ENCODE peak calls at places on chromosomes 16 and 17, in five cellular contexts. One of them, this sample, is unnamed.
A peak's percentile ranks its signal among the peaks of the same experiment; 100 is the strongest.

GRCh38 chr17:28889996-28890395 is 7.5 kb downstream of the FLOT2 start:
- DNase-seq in B cell: no peak
- DNase-seq in PC-3: no peak
- DNase-seq in psoas muscle: no peak
- DNase-seq in EH: no peak
- DNase-seq in this sample: no peak

GRCh38 chr17:40124279-40125141 is 2.7 kb downstream of the MSL1 start:
- DNase-seq in EH: peak; percentile 46
- DNase-seq in PC-3: peak; percentile 15
- DNase-seq in psoas muscle: no peak
- DNase-seq in B cell: no peak
- DNase-seq in this sample: no peak

GRCh38 chr17:68399638-68400403 is 57.5 kb downstream of the WIPI1 start:
- DNase-seq in B cell: no peak
- DNase-seq in EH: peak; percentile 63
- DNase-seq in PC-3: peak; percentile 14
- DNase-seq in psoas muscle: no peak
- DNase-seq in this sample: no peak

GRCh38 chr16:88978608-88979346 is 1.8 kb upstream of the CBFA2T3 start:
- DNase-seq in B cell: peak; percentile 85
- DNase-seq in PC-3: no peak
- DNase-seq in EH: no peak
- DNase-seq in psoas muscle: no peak
- DNase-seq in this sample: peak; percentile 84

GRCh38 chr16:29820271-29820701 is at the start of gene MVP:
- DNase-seq in PC-3: peak; percentile 59
- DNase-seq in B cell: peak; percentile 51
- DNase-seq in psoas muscle: peak; percentile 68
- DNase-seq in EH: peak; percentile 82
- DNase-seq in this sample: peak; percentile 72

GRCh38 chr17:21282231-21282630 is 2.3 kb upstream of the MAP2K3 start:
- DNase-seq in PC-3: peak; percentile 95
- DNase-seq in EH: peak; percentile 99
- DNase-seq in psoas muscle: peak; percentile 74
- DNase-seq in B cell: no peak
- DNase-seq in this sample: no peak

GRCh38 chr16:74748710-74749073 is 25.9 kb downstream of the FA2H start:
- DNase-seq in B cell: no peak
- DNase-seq in PC-3: no peak
- DNase-seq in EH: no peak
- DNase-seq in psoas muscle: no peak
- DNase-seq in this sample: no peak

GRCh38 chr17:81865733-81866439 is 5.3 kb downstream of the ARHGDIA start:
- DNase-seq in B cell: peak; percentile 44
- DNase-seq in EH: peak; percentile 26
- DNase-seq in psoas muscle: no peak
- DNase-seq in PC-3: peak; percentile 45
- DNase-seq in this sample: no peak

GRCh38 chr17:73262676-73263642 is 1.3 kb upstream of the CPSF4L start:
- DNase-seq in B cell: no peak
- DNase-seq in PC-3: no peak
- DNase-seq in psoas muscle: no peak
- DNase-seq in EH: no peak
- DNase-seq in this sample: no peak

GRCh38 chr17:81073967-81074366 is 39.0 kb downstream of the BAIAP2 start:
- DNase-seq in B cell: no peak
- DNase-seq in psoas muscle: no peak
- DNase-seq in EH: no peak
- DNase-seq in PC-3: no peak
- DNase-seq in this sample: no peak

GRCh38 chr16:72537684-72538083 is 365.7 kb upstream of the PMFBP1 start:
- DNase-seq in PC-3: peak; percentile 37
- DNase-seq in B cell: no peak
- DNase-seq in EH: peak; percentile 65
- DNase-seq in psoas muscle: no peak
- DNase-seq in this sample: no peak

GRCh38 chr16:70746040-70746707 is 54.8 kb downstream of the VAC14 start:
- DNase-seq in B cell: no peak
- DNase-seq in PC-3: peak; percentile 73
- DNase-seq in psoas muscle: peak; percentile 85
- DNase-seq in EH: peak; percentile 88
- DNase-seq in this sample: no peak

GRCh38 chr17:46942441-46943217 is 19.7 kb downstream of the GOSR2 start:
- DNase-seq in EH: peak; percentile 79
- DNase-seq in PC-3: peak; percentile 82
- DNase-seq in psoas muscle: peak; percentile 63
- DNase-seq in B cell: peak; percentile 70
- DNase-seq in this sample: peak; percentile 73

GRCh38 chr16:66790130-66790733 is 11.2 kb downstream of the TERB1 start:
- DNase-seq in B cell: no peak
- DNase-seq in EH: no peak
- DNase-seq in PC-3: no peak
- DNase-seq in psoas muscle: no peak
- DNase-seq in this sample: no peak

GRCh38 chr16:50354629-50355456 is 13.9 kb downstream of the BRD7 start:
- DNase-seq in B cell: peak; percentile 29
- DNase-seq in EH: peak; percentile 30
- DNase-seq in PC-3: peak; percentile 16
- DNase-seq in psoas muscle: no peak
- DNase-seq in this sample: no peak

GRCh38 chr17:72600934-72601333 is 480.1 kb downstream of the SOX9 start:
- DNase-seq in psoas muscle: no peak
- DNase-seq in PC-3: peak; percentile 56
- DNase-seq in B cell: no peak
- DNase-seq in EH: peak; percentile 93
- DNase-seq in this sample: no peak

GRCh38 chr16:4212934-4213296 is 29.0 kb downstream of the SRL start:
- DNase-seq in EH: peak; percentile 79
- DNase-seq in psoas muscle: no peak
- DNase-seq in PC-3: no peak
- DNase-seq in B cell: no peak
- DNase-seq in this sample: no peak

GRCh38 chr16:27760845-27761176 is 210.9 kb downstream of the KATNIP start:
- DNase-seq in PC-3: no peak
- DNase-seq in B cell: no peak
- DNase-seq in psoas muscle: no peak
- DNase-seq in EH: no peak
- DNase-seq in this sample: no peak

GRCh38 chr16:66939366-66939765 is 4.0 kb downstream of the CES2 start:
- DNase-seq in PC-3: no peak
- DNase-seq in B cell: no peak
- DNase-seq in psoas muscle: no peak
- DNase-seq in EH: no peak
- DNase-seq in this sample: no peak

GRCh38 chr17:57045868-57046671 is 39.0 kb upstream of the AKAP1 start:
- DNase-seq in psoas muscle: peak; percentile 36
- DNase-seq in EH: no peak
- DNase-seq in B cell: peak; percentile 68
- DNase-seq in PC-3: no peak
- DNase-seq in this sample: peak; percentile 67

GRCh38 chr17:15106540-15106939 is 158.6 kb downstream of the PMP22 start:
- DNase-seq in EH: peak; percentile 29
- DNase-seq in B cell: no peak
- DNase-seq in PC-3: peak; percentile 61
- DNase-seq in psoas muscle: no peak
- DNase-seq in this sample: no peak

GRCh38 chr17:77503916-77504651 is 363.3 kb downstream of the SEC14L1 start:
- DNase-seq in EH: no peak
- DNase-seq in PC-3: no peak
- DNase-seq in B cell: no peak
- DNase-seq in psoas muscle: no peak
- DNase-seq in this sample: no peak

GRCh38 chr16:71807905-71808592 is 585 bp downstream of the AP1G1 start:
- DNase-seq in psoas muscle: no peak
- DNase-seq in EH: peak; percentile 57
- DNase-seq in B cell: peak; percentile 22
- DNase-seq in PC-3: no peak
- DNase-seq in this sample: peak; percentile 59

GRCh38 chr17:10349403-10349802 is 23.4 kb downstream of the MYH13 start:
- DNase-seq in psoas muscle: no peak
- DNase-seq in B cell: no peak
- DNase-seq in PC-3: no peak
- DNase-seq in EH: no peak
- DNase-seq in this sample: no peak

GRCh38 chr16:14105976-14106375 is 34.9 kb downstream of the MRTFB start:
- DNase-seq in B cell: no peak
- DNase-seq in psoas muscle: no peak
- DNase-seq in EH: no peak
- DNase-seq in PC-3: no peak
- DNase-seq in this sample: no peak

GRCh38 chr17:37737971-37738370 is 6.9 kb downstream of the HNF1B start:
- DNase-seq in B cell: no peak
- DNase-seq in EH: peak; percentile 68
- DNase-seq in PC-3: peak; percentile 26
- DNase-seq in psoas muscle: no peak
- DNase-seq in this sample: no peak

GRCh38 chr17:12024332-12024731 is 3.7 kb downstream of the MAP2K4 start:
- DNase-seq in EH: peak; percentile 44
- DNase-seq in psoas muscle: no peak
- DNase-seq in PC-3: peak; percentile 96
- DNase-seq in B cell: no peak
- DNase-seq in this sample: no peak

GRCh38 chr17:65408050-65408449 is 153.4 kb downstream of the AXIN2 start:
- DNase-seq in EH: no peak
- DNase-seq in B cell: no peak
- DNase-seq in psoas muscle: no peak
- DNase-seq in PC-3: no peak
- DNase-seq in this sample: no peak

GRCh38 chr17:74354123-74354522 is 7.5 kb downstream of the BTBD17 start:
- DNase-seq in PC-3: peak; percentile 44
- DNase-seq in psoas muscle: peak; percentile 45
- DNase-seq in B cell: peak; percentile 33
- DNase-seq in EH: no peak
- DNase-seq in this sample: peak; percentile 84

GRCh38 chr16:30010817-30011504 is at the start of gene DOC2A:
- DNase-seq in B cell: peak; percentile 46
- DNase-seq in EH: no peak
- DNase-seq in PC-3: no peak
- DNase-seq in psoas muscle: no peak
- DNase-seq in this sample: no peak

GRCh38 chr17:47872651-47873161 is 21.7 kb upstream of the SP6 start:
- DNase-seq in B cell: no peak
- DNase-seq in PC-3: no peak
- DNase-seq in EH: no peak
- DNase-seq in psoas muscle: no peak
- DNase-seq in this sample: no peak

GRCh38 chr16:9965079-9965478 is 217.1 kb downstream of the GRIN2A start:
- DNase-seq in PC-3: no peak
- DNase-seq in psoas muscle: no peak
- DNase-seq in B cell: no peak
- DNase-seq in EH: no peak
- DNase-seq in this sample: no peak

GRCh38 chr16:1610841-1611653 is 825 bp downstream of the IFT140 start:
- DNase-seq in psoas muscle: no peak
- DNase-seq in B cell: no peak
- DNase-seq in EH: peak; percentile 12
- DNase-seq in PC-3: peak; percentile 7
- DNase-seq in this sample: no peak

GRCh38 chr17:73833779-73834613 is 189.8 kb upstream of the SDK2 start:
- DNase-seq in EH: no peak
- DNase-seq in psoas muscle: no peak
- DNase-seq in PC-3: no peak
- DNase-seq in B cell: no peak
- DNase-seq in this sample: no peak

GRCh38 chr17:82627405-82627804 is 20.8 kb downstream of the WDR45B start:
- DNase-seq in PC-3: no peak
- DNase-seq in B cell: no peak
- DNase-seq in EH: no peak
- DNase-seq in psoas muscle: no peak
- DNase-seq in this sample: no peak

GRCh38 chr17:80751070-80751459 is 206.4 kb downstream of the RPTOR start:
- DNase-seq in PC-3: no peak
- DNase-seq in psoas muscle: peak; percentile 62
- DNase-seq in EH: peak; percentile 42
- DNase-seq in B cell: no peak
- DNase-seq in this sample: no peak

GRCh38 chr17:57482657-57483056 is 226.3 kb downstream of the MSI2 start:
- DNase-seq in EH: peak; percentile 61
- DNase-seq in PC-3: no peak
- DNase-seq in psoas muscle: no peak
- DNase-seq in B cell: no peak
- DNase-seq in this sample: no peak